ENCODE peak calls at places on chromosomes 5 and 9, in eight cellular contexts. One of them, this sample, is unnamed.

GRCh38 chr5:138438724-138439536 is at the start of gene REEP2:
- DNase-seq in CD4-positive, alpha-beta memory T cell: peak; percentile 53
- DNase-seq in Caco-2: peak; percentile 73
- DNase-seq in HCT116: no peak
- DNase-seq in GM23248: peak; percentile 83
- DNase-seq in IMR-90: peak; percentile 47
- DNase-seq in MM.1S: peak; percentile 65
- DNase-seq in cardiac muscle cell: peak; percentile 90
- DNase-seq in this sample: peak; percentile 50

GRCh38 chr5:173493846-173494245 is 122.6 kb downstream of the BOD1 start:
- DNase-seq in MM.1S: no peak
- DNase-seq in HCT116: no peak
- DNase-seq in cardiac muscle cell: no peak
- DNase-seq in Caco-2: no peak
- DNase-seq in IMR-90: no peak
- DNase-seq in GM23248: no peak
- DNase-seq in CD4-positive, alpha-beta memory T cell: no peak
- DNase-seq in this sample: no peak

GRCh38 chr5:163614787-163615186 is 109.4 kb downstream of the MAT2B start:
- DNase-seq in MM.1S: no peak
- DNase-seq in Caco-2: no peak
- DNase-seq in CD4-positive, alpha-beta memory T cell: no peak
- DNase-seq in IMR-90: peak; percentile 58
- DNase-seq in GM23248: no peak
- DNase-seq in HCT116: no peak
- DNase-seq in cardiac muscle cell: no peak
- DNase-seq in this sample: no peak

GRCh38 chr5:37816883-37817282 is 23.0 kb downstream of the GDNF start:
- DNase-seq in cardiac muscle cell: peak; percentile 11
- DNase-seq in Caco-2: no peak
- DNase-seq in CD4-positive, alpha-beta memory T cell: no peak
- DNase-seq in GM23248: peak; percentile 56
- DNase-seq in MM.1S: no peak
- DNase-seq in HCT116: no peak
- DNase-seq in IMR-90: peak; percentile 49
- DNase-seq in this sample: no peak

GRCh38 chr5:65779643-65780042 is 57.6 kb downstream of the NLN start:
- DNase-seq in HCT116: no peak
- DNase-seq in GM23248: no peak
- DNase-seq in CD4-positive, alpha-beta memory T cell: peak; percentile 20
- DNase-seq in MM.1S: peak; percentile 89
- DNase-seq in Caco-2: no peak
- DNase-seq in cardiac muscle cell: no peak
- DNase-seq in IMR-90: no peak
- DNase-seq in this sample: no peak

GRCh38 chr9:112072721-112073553 is 102.2 kb downstream of the SUSD1 start:
- DNase-seq in HCT116: no peak
- DNase-seq in CD4-positive, alpha-beta memory T cell: no peak
- DNase-seq in cardiac muscle cell: no peak
- DNase-seq in GM23248: peak; percentile 92
- DNase-seq in MM.1S: no peak
- DNase-seq in IMR-90: peak; percentile 98
- DNase-seq in Caco-2: no peak
- DNase-seq in this sample: no peak

GRCh38 chr5:114327987-114328386 is 33.9 kb upstream of the KCNN2 start:
- DNase-seq in IMR-90: no peak
- DNase-seq in Caco-2: no peak
- DNase-seq in CD4-positive, alpha-beta memory T cell: no peak
- DNase-seq in cardiac muscle cell: no peak
- DNase-seq in HCT116: no peak
- DNase-seq in GM23248: no peak
- DNase-seq in MM.1S: no peak
- DNase-seq in this sample: no peak

GRCh38 chr9:20537269-20537668 is 85.0 kb downstream of the MLLT3 start:
- DNase-seq in Caco-2: no peak
- DNase-seq in cardiac muscle cell: no peak
- DNase-seq in GM23248: no peak
- DNase-seq in CD4-positive, alpha-beta memory T cell: no peak
- DNase-seq in HCT116: no peak
- DNase-seq in IMR-90: no peak
- DNase-seq in MM.1S: no peak
- DNase-seq in this sample: no peak

GRCh38 chr5:127754727-127755126 is 51.5 kb downstream of the CCDC192 start:
- DNase-seq in MM.1S: no peak
- DNase-seq in GM23248: no peak
- DNase-seq in Caco-2: peak; percentile 73
- DNase-seq in CD4-positive, alpha-beta memory T cell: no peak
- DNase-seq in cardiac muscle cell: no peak
- DNase-seq in IMR-90: no peak
- DNase-seq in HCT116: no peak
- DNase-seq in this sample: no peak

GRCh38 chr9:130387398-130387797 is 57.4 kb upstream of the ASS1 start:
- DNase-seq in CD4-positive, alpha-beta memory T cell: no peak
- DNase-seq in IMR-90: no peak
- DNase-seq in cardiac muscle cell: no peak
- DNase-seq in Caco-2: no peak
- DNase-seq in MM.1S: no peak
- DNase-seq in HCT116: no peak
- DNase-seq in GM23248: no peak
- DNase-seq in this sample: no peak

GRCh38 chr9:76415731-76416130 is 21.5 kb upstream of the RFK start:
- DNase-seq in Caco-2: no peak
- DNase-seq in IMR-90: no peak
- DNase-seq in HCT116: no peak
- DNase-seq in CD4-positive, alpha-beta memory T cell: no peak
- DNase-seq in MM.1S: no peak
- DNase-seq in cardiac muscle cell: no peak
- DNase-seq in GM23248: no peak
- DNase-seq in this sample: no peak

GRCh38 chr5:55758231-55758630 is 20.4 kb downstream of the DDX4 start:
- DNase-seq in MM.1S: no peak
- DNase-seq in CD4-positive, alpha-beta memory T cell: no peak
- DNase-seq in GM23248: no peak
- DNase-seq in Caco-2: no peak
- DNase-seq in cardiac muscle cell: no peak
- DNase-seq in IMR-90: no peak
- DNase-seq in HCT116: no peak
- DNase-seq in this sample: no peak

GRCh38 chr9:112233769-112234168 is 58.7 kb upstream of the SUSD1 start:
- DNase-seq in Caco-2: peak; percentile 23
- DNase-seq in CD4-positive, alpha-beta memory T cell: no peak
- DNase-seq in HCT116: no peak
- DNase-seq in MM.1S: no peak
- DNase-seq in GM23248: peak; percentile 85
- DNase-seq in IMR-90: peak; percentile 60
- DNase-seq in cardiac muscle cell: no peak
- DNase-seq in this sample: no peak

GRCh38 chr9:81986051-81986450 is 2.5 kb upstream of the SPATA31D1 start:
- DNase-seq in CD4-positive, alpha-beta memory T cell: no peak
- DNase-seq in HCT116: no peak
- DNase-seq in MM.1S: no peak
- DNase-seq in GM23248: no peak
- DNase-seq in IMR-90: no peak
- DNase-seq in Caco-2: no peak
- DNase-seq in cardiac muscle cell: no peak
- DNase-seq in this sample: no peak

GRCh38 chr5:143205386-143205785 is 198.1 kb downstream of the NR3C1 start:
- DNase-seq in GM23248: peak; percentile 97
- DNase-seq in IMR-90: peak; percentile 94
- DNase-seq in Caco-2: no peak
- DNase-seq in cardiac muscle cell: no peak
- DNase-seq in CD4-positive, alpha-beta memory T cell: no peak
- DNase-seq in HCT116: no peak
- DNase-seq in MM.1S: no peak
- DNase-seq in this sample: no peak

GRCh38 chr9:136848393-136849037 is 694 bp upstream of the PHPT1 start:
- DNase-seq in MM.1S: peak; percentile 54
- DNase-seq in GM23248: peak; percentile 70
- DNase-seq in IMR-90: no peak
- DNase-seq in HCT116: no peak
- DNase-seq in CD4-positive, alpha-beta memory T cell: peak; percentile 30
- DNase-seq in Caco-2: no peak
- DNase-seq in cardiac muscle cell: peak; percentile 64
- DNase-seq in this sample: peak; percentile 52

GRCh38 chr9:81874926-81875325 is 53.3 kb upstream of the SPATA31D4 start:
- DNase-seq in HCT116: no peak
- DNase-seq in CD4-positive, alpha-beta memory T cell: no peak
- DNase-seq in IMR-90: peak; percentile 94
- DNase-seq in MM.1S: no peak
- DNase-seq in cardiac muscle cell: no peak
- DNase-seq in GM23248: peak; percentile 68
- DNase-seq in Caco-2: no peak
- DNase-seq in this sample: no peak

GRCh38 chr5:34833991-34834793 is 4.8 kb upstream of the TTC23L start:
- DNase-seq in HCT116: no peak
- DNase-seq in GM23248: no peak
- DNase-seq in IMR-90: no peak
- DNase-seq in MM.1S: no peak
- DNase-seq in cardiac muscle cell: no peak
- DNase-seq in CD4-positive, alpha-beta memory T cell: no peak
- DNase-seq in Caco-2: no peak
- DNase-seq in this sample: peak; percentile 27

GRCh38 chr5:90940227-90940995 is 381.8 kb downstream of the ADGRV1 start:
- DNase-seq in IMR-90: peak; percentile 60
- DNase-seq in cardiac muscle cell: peak; percentile 65
- DNase-seq in HCT116: no peak
- DNase-seq in Caco-2: peak; percentile 22
- DNase-seq in GM23248: peak; percentile 42
- DNase-seq in MM.1S: peak; percentile 58
- DNase-seq in CD4-positive, alpha-beta memory T cell: peak; percentile 22
- DNase-seq in this sample: peak; percentile 23

GRCh38 chr5:74624931-74625505 is 15.5 kb downstream of the ENC1 start:
- DNase-seq in CD4-positive, alpha-beta memory T cell: no peak
- DNase-seq in GM23248: no peak
- DNase-seq in HCT116: no peak
- DNase-seq in IMR-90: no peak
- DNase-seq in Caco-2: no peak
- DNase-seq in MM.1S: no peak
- DNase-seq in cardiac muscle cell: no peak
- DNase-seq in this sample: no peak

GRCh38 chr9:91186311-91187101 is 175.2 kb downstream of the AUH start:
- DNase-seq in IMR-90: peak; percentile 63
- DNase-seq in GM23248: peak; percentile 79
- DNase-seq in MM.1S: no peak
- DNase-seq in Caco-2: no peak
- DNase-seq in HCT116: no peak
- DNase-seq in cardiac muscle cell: no peak
- DNase-seq in CD4-positive, alpha-beta memory T cell: no peak
- DNase-seq in this sample: no peak

GRCh38 chr5:133048993-133049725 is 2.7 kb upstream of the HSPA4 start:
- DNase-seq in cardiac muscle cell: no peak
- DNase-seq in HCT116: no peak
- DNase-seq in IMR-90: peak; percentile 33
- DNase-seq in MM.1S: no peak
- DNase-seq in CD4-positive, alpha-beta memory T cell: no peak
- DNase-seq in Caco-2: no peak
- DNase-seq in GM23248: peak; percentile 25
- DNase-seq in this sample: no peak

DNA sequence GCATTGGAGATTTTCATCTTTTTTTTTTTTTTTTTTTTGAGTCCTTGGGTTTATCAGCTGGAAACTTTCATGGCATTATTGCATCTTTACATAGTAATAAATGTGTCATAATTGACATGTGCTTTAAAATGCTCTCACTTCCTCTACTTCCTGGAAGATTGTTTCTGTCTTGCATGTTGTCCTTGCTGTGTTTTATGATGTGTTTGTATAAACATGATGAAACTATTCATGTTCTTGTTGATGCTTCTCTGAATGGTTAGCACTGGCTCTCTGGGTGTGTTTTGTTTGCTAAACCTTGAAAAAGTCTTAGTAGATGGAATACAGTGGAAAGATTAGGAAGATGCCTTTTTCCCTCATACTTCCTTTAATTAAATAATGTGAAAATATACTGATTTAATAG is 87.9 kb downstream of the IQGAP2 start:
- DNase-seq in IMR-90: no peak
- DNase-seq in Caco-2: no peak
- DNase-seq in MM.1S: no peak
- DNase-seq in CD4-positive, alpha-beta memory T cell: no peak
- DNase-seq in cardiac muscle cell: no peak
- DNase-seq in HCT116: no peak
- DNase-seq in GM23248: no peak
- DNase-seq in this sample: no peak
- H3K4me1 ChIP-seq in IMR-90: no peaks in the 10 kb centered on the region
- H3K4me1 ChIP-seq in Caco-2: peaks cover 52% of the 10 kb centered on the region
- H3K4me1 ChIP-seq in MM.1S: no peaks in the 10 kb centered on the region
- H3K4me1 ChIP-seq in CD4-positive, alpha-beta memory T cell: peaks cover 24% of the 10 kb centered on the region
- H3K4me1 ChIP-seq in cardiac muscle cell: no peaks in the 10 kb centered on the region
- H3K4me1 ChIP-seq in HCT116: no peaks in the 10 kb centered on the region
- H3K4me1 ChIP-seq in GM23248: no peaks in the 10 kb centered on the region
- H3K4me1 ChIP-seq in this sample: peaks cover 7% of the 10 kb centered on the region

GRCh38 chr9:114258866-114259799 is 63.8 kb upstream of the ORM1 start:
- DNase-seq in CD4-positive, alpha-beta memory T cell: no peak
- DNase-seq in cardiac muscle cell: no peak
- DNase-seq in Caco-2: no peak
- DNase-seq in MM.1S: no peak
- DNase-seq in GM23248: no peak
- DNase-seq in IMR-90: no peak
- DNase-seq in HCT116: no peak
- DNase-seq in this sample: no peak
- H3K4me1 ChIP-seq in CD4-positive, alpha-beta memory T cell: no peaks in the 10 kb centered on the region
- H3K4me1 ChIP-seq in cardiac muscle cell: no peaks in the 10 kb centered on the region
- H3K4me1 ChIP-seq in Caco-2: no peaks in the 10 kb centered on the region
- H3K4me1 ChIP-seq in MM.1S: no peaks in the 10 kb centered on the region
- H3K4me1 ChIP-seq in GM23248: no peaks in the 10 kb centered on the region
- H3K4me1 ChIP-seq in IMR-90: peaks cover 2% of the 10 kb centered on the region
- H3K4me1 ChIP-seq in HCT116: no peaks in the 10 kb centered on the region
- H3K4me1 ChIP-seq in this sample: peaks cover 17% of the 10 kb centered on the region

DNA sequence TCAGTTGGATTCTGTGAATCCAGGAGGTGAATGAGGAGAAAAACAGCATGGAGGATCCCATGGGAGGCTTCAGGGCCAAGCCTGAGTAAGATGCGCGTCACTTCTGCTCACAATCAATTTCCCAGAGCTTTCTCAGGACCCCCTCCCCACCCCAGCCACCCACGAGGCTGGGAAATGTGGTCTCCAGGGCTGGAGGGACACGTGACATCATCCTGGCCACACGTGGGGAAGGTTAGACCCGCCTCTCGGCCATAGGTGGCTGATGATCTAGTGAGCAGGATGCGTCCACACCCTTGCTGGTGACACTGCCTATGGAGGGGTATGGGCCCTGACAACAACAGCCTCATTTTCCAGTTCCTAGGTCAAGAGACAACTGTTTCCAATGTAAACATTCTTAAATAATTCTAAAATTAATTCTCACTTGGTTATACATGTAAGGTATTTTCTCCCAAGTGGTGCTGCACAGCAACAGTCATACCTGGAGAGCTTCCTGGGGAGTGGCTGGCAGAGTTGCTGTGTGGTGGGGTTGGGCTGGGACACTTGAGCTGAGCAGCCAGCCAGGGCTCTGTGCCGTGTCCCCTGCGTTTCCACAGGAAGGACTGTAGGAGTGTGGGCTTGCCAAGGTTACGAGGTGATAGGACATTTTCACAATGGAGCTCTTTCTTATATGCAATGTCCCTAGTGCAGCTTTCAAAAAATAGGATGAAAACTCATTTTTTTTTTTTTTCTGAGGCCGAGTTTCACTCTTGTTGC is 153.1 kb downstream of the GADD45G start:
- DNase-seq in GM23248: no peak
- DNase-seq in CD4-positive, alpha-beta memory T cell: no peak
- DNase-seq in MM.1S: no peak
- DNase-seq in HCT116: no peak
- DNase-seq in cardiac muscle cell: no peak
- DNase-seq in IMR-90: no peak
- DNase-seq in Caco-2: no peak
- DNase-seq in this sample: no peak
- H3K4me1 ChIP-seq in GM23248: no peaks in the 10 kb centered on the region
- H3K4me1 ChIP-seq in CD4-positive, alpha-beta memory T cell: no peaks in the 10 kb centered on the region
- H3K4me1 ChIP-seq in MM.1S: no peaks in the 10 kb centered on the region
- H3K4me1 ChIP-seq in HCT116: no peaks in the 10 kb centered on the region
- H3K4me1 ChIP-seq in cardiac muscle cell: peaks cover 6% of the 10 kb centered on the region
- H3K4me1 ChIP-seq in IMR-90: no peaks in the 10 kb centered on the region
- H3K4me1 ChIP-seq in Caco-2: no peaks in the 10 kb centered on the region
- H3K4me1 ChIP-seq in this sample: no peaks in the 10 kb centered on the region

GRCh38 chr9:98958271-98958989 is 14.7 kb downstream of the COL15A1 start:
- DNase-seq in cardiac muscle cell: no peak
- DNase-seq in MM.1S: no peak
- DNase-seq in CD4-positive, alpha-beta memory T cell: no peak
- DNase-seq in IMR-90: peak; percentile 98
- DNase-seq in HCT116: no peak
- DNase-seq in GM23248: peak; percentile 95
- DNase-seq in Caco-2: no peak
- DNase-seq in this sample: no peak
- H3K4me1 ChIP-seq in cardiac muscle cell: no peaks in the 10 kb centered on the region
- H3K4me1 ChIP-seq in MM.1S: no peaks in the 10 kb centered on the region
- H3K4me1 ChIP-seq in CD4-positive, alpha-beta memory T cell: no peaks in the 10 kb centered on the region
- H3K4me1 ChIP-seq in IMR-90: peaks cover 37% of the 10 kb centered on the region
- H3K4me1 ChIP-seq in HCT116: no peaks in the 10 kb centered on the region
- H3K4me1 ChIP-seq in GM23248: peaks cover 36% of the 10 kb centered on the region
- H3K4me1 ChIP-seq in Caco-2: no peaks in the 10 kb centered on the region
- H3K4me1 ChIP-seq in this sample: no peaks in the 10 kb centered on the region

This sample was measured in NT2/D1.